ENCODE peak calls at places on chromosomes 3 and 15, in five cellular contexts. X, K, L, J and B are unnamed samples. For H3K9me3, the result is how much of the 10 kb centered on the place peaks cover.

GRCh38 chr15:83380682-83381081 is 66.5 kb upstream of the SH3GL3 start:
- DNase-seq in J (peak), K (peak), L (peak), X (peak), B (peak)

GRCh38 chr3:138950006-138950644 is 3.1 kb downstream of the FOXL2NB start:
- DNase-seq in K (no peak), J (no peak), X (peak), L (peak), B (no peak)

GRCh38 chr15:91572110-91572509 is 281.4 kb upstream of the SLCO3A1 start:
- DNase-seq in X (no peak), J (no peak), L (peak), K (no peak), B (peak)

GRCh38 chr3:146277953-146278631 is 27.2 kb upstream of the PLSCR4 start:
- DNase-seq in J (no peak), X (no peak), K (no peak), L (peak), B (no peak)

GRCh38 chr3:43882976-43883680 is 192.4 kb downstream of the ABHD5 start:
- DNase-seq in L (no peak), X (no peak), J (no peak), K (no peak), B (no peak)

GRCh38 chr3:17759901-17760300 is 17.5 kb upstream of the TBC1D5 start:
- DNase-seq in X (no peak), L (no peak), J (no peak), K (no peak), B (no peak)

GRCh38 chr3:126421573-126422119 is 26.9 kb downstream of the CFAP100 start:
- DNase-seq in K (no peak), L (no peak), X (peak), J (no peak), B (no peak)

GRCh38 chr3:64694127-64694526 is 6.3 kb upstream of the ADAMTS9 start:
- DNase-seq in L (no peak), J (no peak), K (no peak), X (no peak), B (no peak)

GRCh38 chr15:99437315-99438221 is 128.2 kb upstream of the MEF2A start:
- DNase-seq in X (peak), J (no peak), L (no peak), K (no peak), B (no peak)

GRCh38 chr3:112042842-112043280 is 8.3 kb downstream of the TMPRSS7 start:
- DNase-seq in L (no peak), X (no peak), J (no peak), K (no peak), B (no peak)

GRCh38 chr3:3776607-3777006 is 22.6 kb upstream of the LRRN1 start:
- DNase-seq in L (no peak), K (no peak), X (no peak), J (no peak), B (no peak)

GRCh38 chr3:115401298-115401697 is 222.0 kb upstream of the GAP43 start:
- DNase-seq in J (no peak), X (no peak), K (no peak), L (peak), B (no peak)

GRCh38 chr3:128488995-128489859 is 3.8 kb downstream of the GATA2 start:
- DNase-seq in X (peak), K (no peak), J (no peak), L (peak), B (peak)

GRCh38 chr15:70768247-70768883 is 5.0 kb upstream of the UACA start:
- DNase-seq in K (no peak), X (peak), L (peak), J (no peak), B (no peak)

GRCh38 chr15:88908697-88909621 is 4.2 kb downstream of the MFGE8 start:
- DNase-seq in K (no peak), X (peak), L (no peak), J (no peak), B (no peak)

GRCh38 chr3:145058483-145058882 is 1086.9 kb downstream of the DIPK2A start:
- DNase-seq in K (no peak), J (no peak), X (no peak), L (no peak), B (no peak)

GRCh38 chr15:55652909-55653495 is 64.9 kb upstream of the PYGO1 start:
- DNase-seq in J (no peak), X (no peak), L (no peak), K (no peak), B (no peak)

GRCh38 chr15:68402432-68403160 is 29.4 kb downstream of the ITGA11 start:
- DNase-seq in K (no peak), L (no peak), J (no peak), X (peak), B (no peak)

GRCh38 chr3:8460815-8461482 is 40.7 kb upstream of the LMCD1 start:
- DNase-seq in L (peak), X (peak), K (no peak), J (no peak), B (peak)

GRCh38 chr3:189790658-189791057 is 159.5 kb downstream of the TP63 start:
- DNase-seq in L (no peak), J (no peak), X (no peak), K (no peak), B (no peak)

GRCh38 chr3:142888099-142888483 is 792 bp downstream of the PCOLCE2 start:
- DNase-seq in J (peak), X (peak), L (peak), K (peak), B (peak)

GRCh38 chr3:27326211-27326948 is 42.8 kb downstream of the NEK10 start:
- DNase-seq in L (peak), K (no peak), X (peak), J (no peak), B (peak)

GRCh38 chr3:115766587-115767492 is 143.5 kb downstream of the GAP43 start:
- DNase-seq in K (no peak), J (no peak), X (no peak), L (peak), B (no peak)

GRCh38 chr3:50600841-50601591 is 10.6 kb downstream of the CISH start:
- DNase-seq in L (peak), K (peak), J (peak), X (peak), B (peak)

DNA sequence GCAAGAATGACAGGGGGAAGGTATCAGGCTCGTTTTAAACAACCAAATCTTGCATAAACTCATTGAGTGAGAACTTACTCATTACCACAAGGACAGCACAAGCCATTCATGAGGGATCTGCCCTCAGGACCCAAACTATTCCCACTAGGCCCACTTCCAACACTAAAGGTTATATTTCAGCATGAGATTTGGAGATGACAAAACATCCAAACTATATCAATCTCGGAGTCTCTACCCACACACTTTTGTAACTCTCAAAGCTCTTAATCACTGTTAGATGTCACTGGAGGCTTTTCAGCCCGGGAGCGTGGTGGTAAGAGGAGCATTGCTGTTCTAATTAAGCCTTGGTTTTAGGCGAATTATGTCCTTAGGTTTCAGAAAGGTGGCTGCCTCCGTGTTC is 86.3 kb downstream of the CNTN6 start:
- DNase-seq in K (no peak), J (no peak), X (no peak), L (peak), B (no peak)
- H3K9me3 ChIP-seq in K (under half), J (under half), X (under half), L (under half), B (under half)

GRCh38 chr3:149975919-149976318 is 5.2 kb upstream of the PFN2 start:
- DNase-seq in K (no peak), J (no peak), L (no peak), X (no peak), B (no peak)
- H3K4me3 ChIP-seq in K (no peak), J (no peak), L (no peak), X (no peak), B (no peak)

GRCh38 chr15:22257668-22258401 is 177.5 kb downstream of the OR4M2 start:
- DNase-seq in X (no peak), L (no peak), J (no peak), K (no peak), B (no peak)
- H3K9me3 ChIP-seq in X (under half), L (under half), J (under half), K (under half), B (under half)

GRCh38 chr15:40593130-40593529 is 919 bp upstream of the KNL1 start:
- DNase-seq in X (no peak), K (no peak), J (no peak), L (no peak), B (no peak)
- H3K4me3 ChIP-seq in X (no peak), K (no peak), J (no peak), L (no peak), B (no peak)

DNA sequence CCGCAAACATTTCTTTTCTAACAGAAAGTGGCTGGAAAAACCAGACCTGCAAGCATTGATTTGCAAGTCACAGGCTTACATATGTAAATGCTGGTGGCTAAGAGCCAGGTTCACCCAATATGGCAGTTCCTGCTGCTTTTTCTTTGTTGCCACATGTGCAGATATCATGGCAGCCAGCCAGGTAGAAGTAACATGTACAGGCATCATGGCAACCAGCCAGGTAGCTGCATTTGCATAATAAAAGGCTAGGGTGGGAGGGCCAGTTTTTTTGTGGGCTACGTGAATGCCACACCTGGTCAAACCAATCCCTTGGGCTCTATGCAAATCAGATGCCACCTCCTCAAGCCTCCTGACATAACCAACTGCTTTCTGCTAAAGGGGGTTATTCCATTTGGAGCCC is 2.8 kb upstream of the SMCO1 start:
- DNase-seq in L (peak), K (no peak), X (no peak), J (no peak), B (peak)
- H3K9me3 ChIP-seq in L (under half), K (under half), X (under half), J (under half), B (under half)

GRCh38 chr15:90203922-90204321 is 2.8 kb downstream of the SEMA4B start:
- DNase-seq in K (no peak), X (peak), L (no peak), J (no peak), B (peak)

GRCh38 chr15:90203473-90203872 is 2.3 kb downstream of the SEMA4B start:
- DNase-seq in K (no peak), J (no peak), X (no peak), L (no peak), B (no peak)

GRCh38 chr15:90205886-90206285 is 4.8 kb downstream of the SEMA4B start:
- DNase-seq in K (no peak), L (no peak), X (peak), J (no peak), B (no peak)

GRCh38 chr15:90207252-90207651 is 6.1 kb downstream of the SEMA4B start:
- DNase-seq in X (peak), L (no peak), J (no peak), K (no peak), B (no peak)

DNA sequence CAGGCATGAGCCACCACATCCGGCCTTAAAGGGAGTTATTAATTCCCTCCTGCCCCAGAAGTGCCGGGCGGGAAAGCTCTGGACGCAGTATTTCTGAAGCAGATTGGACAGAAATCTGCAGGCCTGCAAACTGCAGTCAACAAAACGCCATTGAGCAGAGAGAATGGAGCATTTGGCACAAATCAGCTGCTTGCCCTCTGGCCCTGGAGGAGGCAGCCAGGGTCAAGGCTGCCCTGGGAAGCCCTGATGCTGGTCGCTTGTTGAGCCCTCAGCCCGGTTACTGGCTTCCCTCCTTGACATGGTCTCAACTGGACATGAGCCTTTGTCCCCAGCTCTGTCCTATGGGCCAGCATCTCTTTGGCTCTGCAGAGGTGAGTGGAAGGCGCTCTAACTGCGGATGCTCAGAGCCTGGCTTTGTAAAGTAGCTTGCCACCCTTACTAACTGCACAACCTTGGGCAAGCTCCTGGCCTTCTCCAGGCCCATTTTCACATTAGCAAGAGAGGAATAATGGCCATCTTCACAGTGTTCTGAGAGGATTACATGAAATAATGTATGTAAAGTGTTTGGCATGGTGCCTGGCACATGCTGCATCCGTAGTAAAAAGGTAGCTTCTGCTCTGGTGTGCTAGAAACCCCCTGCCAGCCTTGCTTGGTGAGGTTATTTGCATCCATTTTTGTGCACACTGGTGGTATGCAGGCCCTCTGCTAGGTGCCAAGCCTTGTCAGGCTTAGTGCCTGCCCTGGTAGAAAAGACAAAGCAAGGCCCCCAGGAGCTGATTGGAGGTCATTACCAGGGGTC is 4.1 kb downstream of the SEMA4B start:
- DNase-seq in X (no peak), L (no peak), K (no peak), J (no peak), B (no peak)
- H3K4me3 ChIP-seq in X (no peak), L (no peak), K (no peak), J (no peak), B (no peak)

DNA sequence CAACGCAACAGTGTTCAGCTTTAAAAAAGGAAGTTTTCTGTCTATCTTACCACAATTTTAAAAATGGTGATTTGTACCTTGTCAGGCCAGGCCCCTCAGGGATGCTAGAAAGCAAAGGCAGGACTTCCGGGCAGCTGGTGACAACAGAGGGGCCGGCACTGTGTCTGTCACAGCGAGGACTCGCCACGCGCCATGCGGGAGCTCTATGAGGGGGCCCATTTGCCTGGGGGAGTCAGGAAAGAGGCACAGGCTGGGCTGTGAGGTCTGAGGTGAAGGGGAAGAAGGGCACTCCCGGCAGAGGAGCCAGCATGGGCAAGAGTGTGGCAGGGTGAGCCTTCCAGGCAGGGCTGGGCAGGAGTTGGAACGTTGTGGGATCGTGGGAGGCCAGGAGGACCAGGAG is 7.0 kb downstream of the IQSEC1 start:
- DNase-seq in J (no peak), K (no peak), X (no peak), L (no peak), B (no peak)
- H3K9me3 ChIP-seq in J (under half), K (under half), X (under half), L (under half), B (under half)

DNA sequence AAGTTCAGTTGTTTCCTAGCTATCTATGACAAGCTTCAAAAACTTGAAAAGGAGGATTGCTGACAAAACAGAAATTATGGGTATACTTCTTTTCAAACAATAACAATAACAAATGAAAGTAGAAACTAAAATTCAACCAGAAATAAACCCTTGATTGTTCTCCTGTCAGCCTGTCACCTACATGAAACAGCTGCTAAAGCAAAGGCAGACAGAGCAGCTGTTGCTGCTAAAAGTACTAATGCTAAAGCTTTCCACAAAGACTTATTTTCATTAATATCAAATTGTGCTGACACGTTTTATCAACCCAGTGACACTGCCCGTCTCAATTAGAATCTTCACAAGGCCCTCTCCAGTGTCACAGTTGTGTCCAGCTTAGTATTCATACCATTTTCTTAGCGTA is 533.2 kb upstream of the GBE1 start:
- DNase-seq in K (no peak), L (no peak), J (no peak), X (no peak), B (no peak)
- H3K4me3 ChIP-seq in K (no peak), L (no peak), J (no peak), X (no peak), B (no peak)